ENCODE peak calls at places on chromosome X, in five cellular contexts. One of them, this sample, is unnamed.

GRCh38 chrX:111837226-111837625 is 38.8 kb upstream of the TRPC5OS start:
- DNase-seq in suprapubic skin: no peak
- DNase-seq in fibroblast of the aortic adventitia: no peak
- DNase-seq in lower lobe of right lung: no peak
- DNase-seq in iPS DF 6.9: no peak
- DNase-seq in this sample: no peak

GRCh38 chrX:281166-281999 is at the start of gene PLCXD1:
- DNase-seq in iPS DF 6.9: peak; percentile 63
- DNase-seq in suprapubic skin: peak; percentile 36
- DNase-seq in fibroblast of the aortic adventitia: peak; percentile 34
- DNase-seq in lower lobe of right lung: peak; percentile 49
- DNase-seq in this sample: peak; percentile 57

GRCh38 chrX:104324871-104325585 is 70.3 kb upstream of the ESX1 start:
- DNase-seq in fibroblast of the aortic adventitia: no peak
- DNase-seq in suprapubic skin: no peak
- DNase-seq in lower lobe of right lung: no peak
- DNase-seq in iPS DF 6.9: no peak
- DNase-seq in this sample: no peak

GRCh38 chrX:27132851-27133250 is 330.3 kb downstream of the PPP4R3C start:
- DNase-seq in fibroblast of the aortic adventitia: no peak
- DNase-seq in iPS DF 6.9: no peak
- DNase-seq in suprapubic skin: no peak
- DNase-seq in lower lobe of right lung: no peak
- DNase-seq in this sample: no peak

GRCh38 chrX:25873196-25873595 is 264.9 kb upstream of the MAGEB18 start:
- DNase-seq in lower lobe of right lung: no peak
- DNase-seq in iPS DF 6.9: no peak
- DNase-seq in fibroblast of the aortic adventitia: peak; percentile 49
- DNase-seq in suprapubic skin: no peak
- DNase-seq in this sample: no peak

GRCh38 chrX:42462917-42463316 is 315.0 kb downstream of the PPP1R2C start:
- DNase-seq in fibroblast of the aortic adventitia: no peak
- DNase-seq in suprapubic skin: no peak
- DNase-seq in iPS DF 6.9: no peak
- DNase-seq in lower lobe of right lung: no peak
- DNase-seq in this sample: no peak

GRCh38 chrX:24264383-24264782 is 49.5 kb downstream of the SUPT20HL2 start:
- DNase-seq in lower lobe of right lung: no peak
- DNase-seq in fibroblast of the aortic adventitia: no peak
- DNase-seq in suprapubic skin: no peak
- DNase-seq in iPS DF 6.9: no peak
- DNase-seq in this sample: no peak

GRCh38 chrX:68443155-68443868 is 10.0 kb upstream of the OPHN1 start:
- DNase-seq in suprapubic skin: no peak
- DNase-seq in lower lobe of right lung: peak; percentile 45
- DNase-seq in fibroblast of the aortic adventitia: no peak
- DNase-seq in iPS DF 6.9: no peak
- DNase-seq in this sample: no peak

GRCh38 chrX:87664381-87664780 is 146.8 kb downstream of the KLHL4 start:
- DNase-seq in lower lobe of right lung: no peak
- DNase-seq in fibroblast of the aortic adventitia: peak; percentile 63
- DNase-seq in suprapubic skin: no peak
- DNase-seq in iPS DF 6.9: no peak
- DNase-seq in this sample: no peak

GRCh38 chrX:155148724-155149537 is 67.3 kb upstream of the VBP1 start:
- DNase-seq in fibroblast of the aortic adventitia: peak; percentile 34
- DNase-seq in lower lobe of right lung: no peak
- DNase-seq in iPS DF 6.9: no peak
- DNase-seq in suprapubic skin: no peak
- DNase-seq in this sample: peak; percentile 20

GRCh38 chrX:136193771-136194170 is 46.4 kb downstream of the FHL1 start:
- DNase-seq in suprapubic skin: no peak
- DNase-seq in iPS DF 6.9: no peak
- DNase-seq in lower lobe of right lung: no peak
- DNase-seq in fibroblast of the aortic adventitia: no peak
- DNase-seq in this sample: no peak

GRCh38 chrX:107736781-107737531 is 38.6 kb downstream of the TSC22D3 start:
- DNase-seq in suprapubic skin: no peak
- DNase-seq in fibroblast of the aortic adventitia: no peak
- DNase-seq in lower lobe of right lung: no peak
- DNase-seq in iPS DF 6.9: no peak
- DNase-seq in this sample: no peak

GRCh38 chrX:45011131-45011530 is 138.1 kb downstream of the KDM6A start:
- DNase-seq in fibroblast of the aortic adventitia: no peak
- DNase-seq in suprapubic skin: no peak
- DNase-seq in iPS DF 6.9: no peak
- DNase-seq in lower lobe of right lung: no peak
- DNase-seq in this sample: no peak

GRCh38 chrX:97845451-97845850 is 961.7 kb downstream of the RPA4 start:
- DNase-seq in iPS DF 6.9: no peak
- DNase-seq in fibroblast of the aortic adventitia: no peak
- DNase-seq in lower lobe of right lung: no peak
- DNase-seq in suprapubic skin: no peak
- DNase-seq in this sample: no peak

GRCh38 chrX:121854614-121854911 is 807.2 kb downstream of the GLUD2 start:
- DNase-seq in lower lobe of right lung: no peak
- DNase-seq in iPS DF 6.9: no peak
- DNase-seq in fibroblast of the aortic adventitia: no peak
- DNase-seq in suprapubic skin: no peak
- DNase-seq in this sample: no peak

GRCh38 chrX:97846718-97847237 is 963.1 kb downstream of the RPA4 start:
- DNase-seq in suprapubic skin: no peak
- DNase-seq in lower lobe of right lung: no peak
- DNase-seq in fibroblast of the aortic adventitia: no peak
- DNase-seq in iPS DF 6.9: no peak
- DNase-seq in this sample: no peak

GRCh38 chrX:39895228-39896110 is 202.3 kb downstream of the BCOR start:
- DNase-seq in fibroblast of the aortic adventitia: no peak
- DNase-seq in suprapubic skin: no peak
- DNase-seq in iPS DF 6.9: no peak
- DNase-seq in lower lobe of right lung: no peak
- DNase-seq in this sample: no peak

GRCh38 chrX:41118156-41118555 is 32.9 kb downstream of the USP9X start:
- DNase-seq in suprapubic skin: no peak
- DNase-seq in iPS DF 6.9: no peak
- DNase-seq in fibroblast of the aortic adventitia: no peak
- DNase-seq in lower lobe of right lung: no peak
- DNase-seq in this sample: no peak

GRCh38 chrX:121356139-121356849 is 308.9 kb downstream of the GLUD2 start:
- DNase-seq in iPS DF 6.9: no peak
- DNase-seq in suprapubic skin: no peak
- DNase-seq in fibroblast of the aortic adventitia: no peak
- DNase-seq in lower lobe of right lung: no peak
- DNase-seq in this sample: no peak

GRCh38 chrX:46208225-46208854 is 336.9 kb downstream of the ZNF674 start:
- DNase-seq in suprapubic skin: no peak
- DNase-seq in iPS DF 6.9: no peak
- DNase-seq in lower lobe of right lung: no peak
- DNase-seq in fibroblast of the aortic adventitia: peak; percentile 8
- DNase-seq in this sample: no peak

GRCh38 chrX:20144491-20144890 is 2.9 kb upstream of the EIF1AX start:
- DNase-seq in suprapubic skin: no peak
- DNase-seq in lower lobe of right lung: no peak
- DNase-seq in fibroblast of the aortic adventitia: no peak
- DNase-seq in iPS DF 6.9: no peak
- DNase-seq in this sample: no peak

GRCh38 chrX:42714981-42715688 is 62.8 kb downstream of the PPP1R2C start:
- DNase-seq in fibroblast of the aortic adventitia: no peak
- DNase-seq in lower lobe of right lung: peak; percentile 69
- DNase-seq in iPS DF 6.9: peak; percentile 16
- DNase-seq in suprapubic skin: peak; percentile 60
- DNase-seq in this sample: peak; percentile 73

GRCh38 chrX:39755152-39756032 is 342.4 kb downstream of the BCOR start:
- DNase-seq in iPS DF 6.9: no peak
- DNase-seq in lower lobe of right lung: peak; percentile 63
- DNase-seq in fibroblast of the aortic adventitia: peak; percentile 96
- DNase-seq in suprapubic skin: peak; percentile 88
- DNase-seq in this sample: peak; percentile 59

GRCh38 chrX:34578237-34578636 is 78.8 kb downstream of the TMEM47 start:
- DNase-seq in suprapubic skin: no peak
- DNase-seq in lower lobe of right lung: no peak
- DNase-seq in iPS DF 6.9: no peak
- DNase-seq in fibroblast of the aortic adventitia: peak; percentile 73
- DNase-seq in this sample: peak; percentile 10

GRCh38 chrX:16469870-16470269 is 180.1 kb upstream of the S100G start:
- DNase-seq in fibroblast of the aortic adventitia: no peak
- DNase-seq in suprapubic skin: no peak
- DNase-seq in iPS DF 6.9: no peak
- DNase-seq in lower lobe of right lung: no peak
- DNase-seq in this sample: peak; percentile 17

GRCh38 chrX:54494970-54495813 is 842 bp downstream of the FGD1 start:
- DNase-seq in suprapubic skin: no peak
- DNase-seq in iPS DF 6.9: no peak
- DNase-seq in fibroblast of the aortic adventitia: no peak
- DNase-seq in lower lobe of right lung: peak; percentile 43
- DNase-seq in this sample: no peak

DNA sequence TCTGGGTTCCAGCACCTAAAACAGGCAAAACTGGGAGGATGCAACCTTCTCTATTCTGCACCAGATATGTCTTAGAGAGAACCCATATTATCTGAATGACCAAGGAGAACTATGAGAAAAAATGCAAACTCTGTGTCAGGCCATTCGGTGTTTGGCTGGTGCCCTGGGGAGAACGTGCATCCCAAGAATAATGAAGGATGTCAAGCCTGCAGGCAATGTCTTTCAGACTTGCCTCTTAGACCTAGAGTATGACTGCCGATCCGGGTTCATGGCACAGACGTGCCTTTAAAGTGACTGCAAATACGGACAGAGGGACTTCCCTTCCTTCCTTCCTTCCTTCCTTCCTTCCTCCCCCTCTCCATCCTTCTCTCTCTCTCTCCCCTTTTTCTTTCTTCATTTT is 6.9 kb downstream of the XAGE1B start:
- DNase-seq in fibroblast of the aortic adventitia: no peak
- DNase-seq in suprapubic skin: no peak
- DNase-seq in lower lobe of right lung: no peak
- DNase-seq in iPS DF 6.9: no peak
- DNase-seq in this sample: no peak
- H3K4me3 ChIP-seq in fibroblast of the aortic adventitia: no peak overlapping the region
- H3K4me3 ChIP-seq in suprapubic skin: no peak overlapping the region
- H3K4me3 ChIP-seq in lower lobe of right lung: no peak overlapping the region
- H3K4me3 ChIP-seq in iPS DF 6.9: no peak overlapping the region
- H3K4me3 ChIP-seq in this sample: no peak overlapping the region

DNA sequence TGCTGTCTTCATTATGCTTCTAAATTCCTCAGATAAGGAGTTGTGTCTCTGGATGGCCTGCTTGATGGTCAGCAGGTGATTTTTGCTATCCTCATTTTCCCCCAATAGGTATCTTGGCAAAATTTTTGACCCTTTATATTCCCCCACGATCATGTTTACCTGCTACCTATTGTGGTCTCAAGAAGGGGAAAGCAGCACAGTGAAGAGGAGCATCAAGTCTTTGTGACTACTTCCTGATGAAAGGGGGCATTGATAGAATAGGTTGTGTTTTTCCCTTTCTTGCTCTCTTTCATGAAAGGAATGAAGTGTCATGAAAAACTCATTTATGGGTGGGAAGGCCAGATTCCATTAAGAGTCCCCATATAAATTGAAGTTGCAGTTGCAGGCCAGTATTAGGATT is 153.8 kb downstream of the KLF8 start:
- DNase-seq in suprapubic skin: no peak
- DNase-seq in lower lobe of right lung: no peak
- DNase-seq in fibroblast of the aortic adventitia: no peak
- DNase-seq in iPS DF 6.9: no peak
- DNase-seq in this sample: no peak
- H3K4me3 ChIP-seq in suprapubic skin: no peak overlapping the region
- H3K4me3 ChIP-seq in lower lobe of right lung: no peak overlapping the region
- H3K4me3 ChIP-seq in fibroblast of the aortic adventitia: no peak overlapping the region
- H3K4me3 ChIP-seq in iPS DF 6.9: no peak overlapping the region
- H3K4me3 ChIP-seq in this sample: no peak overlapping the region

DNA sequence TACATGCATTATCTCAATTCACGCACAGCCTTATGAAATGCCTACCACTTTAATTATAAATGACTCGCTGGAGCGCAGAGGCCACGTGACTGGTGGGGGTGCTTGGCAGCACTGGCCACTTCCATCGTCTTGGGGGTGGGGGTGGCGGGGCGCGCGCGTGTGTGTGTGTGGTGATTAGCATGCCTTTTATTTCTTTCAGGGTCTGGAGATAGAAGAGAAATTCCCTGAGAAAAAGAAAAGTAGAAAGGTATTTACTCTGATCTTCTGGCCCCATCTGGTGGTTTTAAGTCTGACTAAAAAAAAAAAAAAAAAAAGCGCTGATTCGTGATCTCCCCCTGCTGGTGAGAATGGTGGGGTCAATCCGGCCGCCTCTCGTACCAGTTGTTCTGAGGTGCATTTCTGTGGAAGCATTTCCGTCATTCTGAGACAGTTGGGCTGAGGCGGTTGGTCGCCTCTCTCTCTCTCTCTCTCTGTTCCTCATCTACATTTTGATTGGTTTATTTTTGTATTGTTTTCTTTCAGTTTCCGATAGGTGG is at the start of gene CCNB3:
- DNase-seq in suprapubic skin: peak; percentile 75
- DNase-seq in fibroblast of the aortic adventitia: peak; percentile 75
- DNase-seq in iPS DF 6.9: no peak
- DNase-seq in lower lobe of right lung: peak; percentile 80
- DNase-seq in this sample: peak; percentile 70
- H3K4me3 ChIP-seq in suprapubic skin: peak within 1 kb of the TSS; percentile 28
- H3K4me3 ChIP-seq in fibroblast of the aortic adventitia: peak within 1 kb of the TSS; percentile 39
- H3K4me3 ChIP-seq in iPS DF 6.9: no peak within 1 kb of the TSS
- H3K4me3 ChIP-seq in lower lobe of right lung: peak within 1 kb of the TSS; percentile 44
- H3K4me3 ChIP-seq in this sample: peak within 1 kb of the TSS; percentile 24

GRCh38 chrX:31705816-31706215 is 634.0 kb upstream of the FTHL17 start:
- DNase-seq in fibroblast of the aortic adventitia: no peak
- DNase-seq in suprapubic skin: no peak
- DNase-seq in lower lobe of right lung: no peak
- DNase-seq in iPS DF 6.9: no peak
- DNase-seq in this sample: no peak
- H3K4me3 ChIP-seq in fibroblast of the aortic adventitia: no peak overlapping the region
- H3K4me3 ChIP-seq in suprapubic skin: no peak overlapping the region
- H3K4me3 ChIP-seq in lower lobe of right lung: no peak overlapping the region
- H3K4me3 ChIP-seq in iPS DF 6.9: no peak overlapping the region
- H3K4me3 ChIP-seq in this sample: no peak overlapping the region

This sample was measured in HAP-1.